ENCODE peak calls at places on chromosomes 6 and 20, in eight cellular contexts. One of them, this sample, is unnamed.
A peak's percentile ranks its signal among the peaks of the same experiment; 100 is the strongest.

GRCh38 chr6:52537001-52537753 is 39.7 kb downstream of the TRAM2 start:
- DNase-seq in HepG2: no peak
- DNase-seq in transverse colon: no peak
- DNase-seq in stomach: no peak
- DNase-seq in spleen: no peak
- DNase-seq in GM12878: peak; percentile 92
- DNase-seq in K562: no peak
- DNase-seq in suprapubic skin: no peak
- DNase-seq in this sample: no peak

GRCh38 chr6:4506221-4506620 is 270.0 kb upstream of the CDYL start:
- DNase-seq in K562: no peak
- DNase-seq in stomach: no peak
- DNase-seq in HepG2: no peak
- DNase-seq in GM12878: no peak
- DNase-seq in transverse colon: no peak
- DNase-seq in suprapubic skin: no peak
- DNase-seq in spleen: no peak
- DNase-seq in this sample: no peak

GRCh38 chr20:23596856-23597255 is 8.9 kb downstream of the CST9 start:
- DNase-seq in K562: no peak
- DNase-seq in GM12878: no peak
- DNase-seq in suprapubic skin: no peak
- DNase-seq in stomach: no peak
- DNase-seq in HepG2: no peak
- DNase-seq in spleen: no peak
- DNase-seq in transverse colon: no peak
- DNase-seq in this sample: no peak

GRCh38 chr6:170053966-170054661 is 236.8 kb downstream of the DLL1 start:
- DNase-seq in GM12878: no peak
- DNase-seq in spleen: peak; percentile 53
- DNase-seq in stomach: no peak
- DNase-seq in transverse colon: peak; percentile 4
- DNase-seq in HepG2: no peak
- DNase-seq in suprapubic skin: peak; percentile 44
- DNase-seq in K562: no peak
- DNase-seq in this sample: no peak

GRCh38 chr20:25437153-25437581 is 29.7 kb downstream of the GINS1 start:
- DNase-seq in suprapubic skin: no peak
- DNase-seq in transverse colon: no peak
- DNase-seq in stomach: no peak
- DNase-seq in HepG2: no peak
- DNase-seq in K562: no peak
- DNase-seq in spleen: no peak
- DNase-seq in GM12878: no peak
- DNase-seq in this sample: no peak

GRCh38 chr20:39885975-39886649 is 802.9 kb downstream of the MAFB start:
- DNase-seq in transverse colon: peak; percentile 47
- DNase-seq in suprapubic skin: peak; percentile 80
- DNase-seq in spleen: no peak
- DNase-seq in GM12878: no peak
- DNase-seq in K562: no peak
- DNase-seq in stomach: peak; percentile 38
- DNase-seq in HepG2: peak; percentile 21
- DNase-seq in this sample: no peak

GRCh38 chr20:46784450-46785127 is 75.1 kb downstream of the SLC2A10 start:
- DNase-seq in suprapubic skin: no peak
- DNase-seq in K562: no peak
- DNase-seq in stomach: no peak
- DNase-seq in transverse colon: no peak
- DNase-seq in GM12878: no peak
- DNase-seq in spleen: no peak
- DNase-seq in HepG2: peak; percentile 29
- DNase-seq in this sample: no peak

GRCh38 chr6:166561766-166562165 is 24.7 kb downstream of the RAMACL start:
- DNase-seq in spleen: no peak
- DNase-seq in transverse colon: no peak
- DNase-seq in stomach: no peak
- DNase-seq in suprapubic skin: no peak
- DNase-seq in K562: no peak
- DNase-seq in GM12878: no peak
- DNase-seq in HepG2: peak; percentile 14
- DNase-seq in this sample: no peak

GRCh38 chr6:34447381-34447780 is 18.5 kb upstream of the PACSIN1 start:
- DNase-seq in transverse colon: no peak
- DNase-seq in K562: no peak
- DNase-seq in HepG2: no peak
- DNase-seq in stomach: no peak
- DNase-seq in suprapubic skin: no peak
- DNase-seq in spleen: no peak
- DNase-seq in GM12878: no peak
- DNase-seq in this sample: no peak

GRCh38 chr6:1608222-1608975 is 1.3 kb upstream of the FOXC1 start:
- DNase-seq in suprapubic skin: no peak
- DNase-seq in GM12878: no peak
- DNase-seq in HepG2: no peak
- DNase-seq in K562: no peak
- DNase-seq in transverse colon: no peak
- DNase-seq in spleen: no peak
- DNase-seq in stomach: no peak
- DNase-seq in this sample: no peak

GRCh38 chr6:1610497-1611321 is 994 bp downstream of the FOXC1 start:
- DNase-seq in HepG2: peak; percentile 27
- DNase-seq in GM12878: no peak
- DNase-seq in spleen: no peak
- DNase-seq in stomach: no peak
- DNase-seq in K562: no peak
- DNase-seq in suprapubic skin: peak; percentile 66
- DNase-seq in transverse colon: no peak
- DNase-seq in this sample: no peak

GRCh38 chr6:1608976-1609661 is 596 bp upstream of the FOXC1 start:
- DNase-seq in GM12878: no peak
- DNase-seq in stomach: no peak
- DNase-seq in K562: no peak
- DNase-seq in HepG2: no peak
- DNase-seq in suprapubic skin: peak; percentile 70
- DNase-seq in transverse colon: no peak
- DNase-seq in spleen: peak; percentile 79
- DNase-seq in this sample: no peak

GRCh38 chr6:1611322-1611571 is 1.5 kb downstream of the FOXC1 start:
- DNase-seq in spleen: no peak
- DNase-seq in GM12878: no peak
- DNase-seq in HepG2: no peak
- DNase-seq in suprapubic skin: no peak
- DNase-seq in stomach: no peak
- DNase-seq in K562: no peak
- DNase-seq in transverse colon: no peak
- DNase-seq in this sample: no peak

GRCh38 chr6:1609662-1610496 is at the start of gene FOXC1:
- DNase-seq in HepG2: peak; percentile 71
- DNase-seq in GM12878: no peak
- DNase-seq in transverse colon: peak; percentile 79
- DNase-seq in K562: no peak
- DNase-seq in suprapubic skin: peak; percentile 89
- DNase-seq in spleen: peak; percentile 91
- DNase-seq in stomach: peak; percentile 85
- DNase-seq in this sample: peak; percentile 84
- TF ChIP-seq POLR2A in HepG2: no peak
- TF ChIP-seq POLR2A in GM12878: peak; percentile 28
- TF ChIP-seq POLR2A in transverse colon: no peak
- TF ChIP-seq POLR2A in K562: no peak
- TF ChIP-seq POLR2A in suprapubic skin: peak; percentile 36
- TF ChIP-seq POLR2A in spleen: no peak
- TF ChIP-seq POLR2A in stomach: no peak
- TF ChIP-seq POLR2A in this sample: no peak

GRCh38 chr6:155142163-155142901 is 121.5 kb upstream of the CLDN20 start:
- DNase-seq in transverse colon: no peak
- DNase-seq in GM12878: no peak
- DNase-seq in stomach: no peak
- DNase-seq in spleen: no peak
- DNase-seq in K562: no peak
- DNase-seq in suprapubic skin: no peak
- DNase-seq in HepG2: no peak
- DNase-seq in this sample: no peak
- TF ChIP-seq POLR2AphosphoS5 in transverse colon: no peak
- TF ChIP-seq POLR2AphosphoS5 in GM12878: no peak
- TF ChIP-seq POLR2AphosphoS5 in stomach: no peak
- TF ChIP-seq POLR2AphosphoS5 in spleen: no peak
- TF ChIP-seq POLR2AphosphoS5 in K562: no peak
- TF ChIP-seq POLR2AphosphoS5 in suprapubic skin: no peak
- TF ChIP-seq POLR2AphosphoS5 in HepG2: no peak
- TF ChIP-seq POLR2AphosphoS5 in this sample: no peak

GRCh38 chr6:108578595-108579038 is 17.9 kb downstream of the FOXO3 start:
- DNase-seq in K562: peak; percentile 84
- DNase-seq in HepG2: no peak
- DNase-seq in transverse colon: no peak
- DNase-seq in suprapubic skin: no peak
- DNase-seq in stomach: no peak
- DNase-seq in spleen: no peak
- DNase-seq in GM12878: no peak
- DNase-seq in this sample: no peak

GRCh38 chr6:108581932-108582500 is 21.3 kb downstream of the FOXO3 start:
- DNase-seq in stomach: no peak
- DNase-seq in K562: no peak
- DNase-seq in suprapubic skin: no peak
- DNase-seq in GM12878: no peak
- DNase-seq in transverse colon: no peak
- DNase-seq in HepG2: no peak
- DNase-seq in spleen: no peak
- DNase-seq in this sample: no peak

GRCh38 chr6:108582618-108583017 is 21.9 kb downstream of the FOXO3 start:
- DNase-seq in spleen: no peak
- DNase-seq in stomach: no peak
- DNase-seq in GM12878: no peak
- DNase-seq in HepG2: no peak
- DNase-seq in K562: no peak
- DNase-seq in suprapubic skin: no peak
- DNase-seq in transverse colon: no peak
- DNase-seq in this sample: no peak

GRCh38 chr6:108580645-108581044 is 19.9 kb downstream of the FOXO3 start:
- DNase-seq in transverse colon: no peak
- DNase-seq in GM12878: no peak
- DNase-seq in spleen: no peak
- DNase-seq in HepG2: no peak
- DNase-seq in K562: no peak
- DNase-seq in stomach: no peak
- DNase-seq in suprapubic skin: no peak
- DNase-seq in this sample: no peak

GRCh38 chr6:108581237-108581931 is 20.7 kb downstream of the FOXO3 start:
- DNase-seq in spleen: no peak
- DNase-seq in transverse colon: no peak
- DNase-seq in stomach: no peak
- DNase-seq in K562: no peak
- DNase-seq in suprapubic skin: peak; percentile 85
- DNase-seq in HepG2: no peak
- DNase-seq in GM12878: no peak
- DNase-seq in this sample: no peak
- TF ChIP-seq POLR2A in spleen: no peak
- TF ChIP-seq POLR2A in transverse colon: no peak
- TF ChIP-seq POLR2A in stomach: no peak
- TF ChIP-seq POLR2A in K562: no peak
- TF ChIP-seq POLR2A in suprapubic skin: no peak
- TF ChIP-seq POLR2A in HepG2: no peak
- TF ChIP-seq POLR2A in GM12878: no peak
- TF ChIP-seq POLR2A in this sample: no peak

GRCh38 chr6:33160728-33161323 is 31.4 kb downstream of the COL11A2 start:
- DNase-seq in suprapubic skin: no peak
- DNase-seq in spleen: no peak
- DNase-seq in HepG2: no peak
- DNase-seq in stomach: peak; percentile 62
- DNase-seq in GM12878: no peak
- DNase-seq in transverse colon: peak; percentile 78
- DNase-seq in K562: no peak
- DNase-seq in this sample: peak; percentile 19

GRCh38 chr6:33163540-33163939 is 28.7 kb downstream of the COL11A2 start:
- DNase-seq in HepG2: no peak
- DNase-seq in stomach: no peak
- DNase-seq in suprapubic skin: no peak
- DNase-seq in transverse colon: no peak
- DNase-seq in K562: no peak
- DNase-seq in spleen: no peak
- DNase-seq in GM12878: no peak
- DNase-seq in this sample: no peak

GRCh38 chr6:33160096-33160495 is 32.2 kb downstream of the COL11A2 start:
- DNase-seq in stomach: no peak
- DNase-seq in suprapubic skin: no peak
- DNase-seq in spleen: no peak
- DNase-seq in transverse colon: no peak
- DNase-seq in K562: no peak
- DNase-seq in GM12878: no peak
- DNase-seq in HepG2: no peak
- DNase-seq in this sample: no peak

GRCh38 chr6:33162471-33162870 is 29.8 kb downstream of the COL11A2 start:
- DNase-seq in spleen: no peak
- DNase-seq in transverse colon: no peak
- DNase-seq in HepG2: no peak
- DNase-seq in GM12878: no peak
- DNase-seq in stomach: no peak
- DNase-seq in K562: no peak
- DNase-seq in suprapubic skin: no peak
- DNase-seq in this sample: no peak

DNA sequence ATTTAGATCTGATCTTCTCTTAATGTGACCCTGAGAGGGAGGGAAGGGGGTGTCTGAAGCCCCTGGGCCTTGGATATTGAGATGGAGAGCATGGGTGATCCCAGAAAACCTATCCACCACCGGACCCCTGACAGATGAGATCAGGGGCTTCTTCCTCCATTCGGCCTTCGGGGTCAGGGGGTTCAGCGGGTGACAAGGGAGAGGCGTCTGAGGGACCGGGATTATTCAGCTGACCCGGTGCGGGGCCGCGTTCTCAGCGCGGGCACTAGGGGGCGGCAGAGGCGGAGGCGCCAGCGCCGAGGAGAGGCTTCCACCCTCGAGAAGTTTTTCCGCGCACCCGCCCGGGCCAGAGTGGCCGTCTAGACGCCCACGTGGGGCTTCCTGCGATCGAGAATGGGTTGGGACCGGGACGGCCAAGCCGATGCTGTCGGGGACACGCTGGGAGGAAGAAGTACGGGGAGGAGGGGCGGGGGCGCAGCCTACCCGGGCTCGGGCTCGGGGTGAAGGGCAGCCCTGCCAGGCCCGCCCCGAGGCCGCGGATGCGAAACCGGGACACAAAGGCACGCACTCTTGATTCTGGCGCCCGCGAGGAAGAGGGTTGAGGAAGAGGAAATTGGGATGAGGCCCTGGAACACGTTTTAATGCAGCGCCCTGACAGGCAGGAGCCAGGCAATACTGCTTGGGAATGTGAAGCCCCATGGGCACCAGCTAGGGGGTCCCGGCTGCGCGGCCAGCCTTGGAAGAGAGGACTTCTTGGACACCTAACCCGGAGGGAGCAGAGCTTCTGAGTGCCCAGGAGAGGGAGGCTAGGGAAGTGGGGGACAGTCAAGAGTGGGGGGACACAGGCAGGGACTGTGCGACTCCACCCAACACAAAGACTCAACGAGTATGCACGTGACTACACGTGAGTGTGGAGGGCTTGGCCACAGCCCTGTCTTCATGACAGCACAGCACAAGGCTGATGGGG is 30.6 kb downstream of the COL11A2 start:
- DNase-seq in transverse colon: peak; percentile 85
- DNase-seq in spleen: peak; percentile 96
- DNase-seq in HepG2: peak; percentile 23
- DNase-seq in K562: peak; percentile 92
- DNase-seq in stomach: peak; percentile 81
- DNase-seq in suprapubic skin: peak; percentile 87
- DNase-seq in GM12878: no peak
- DNase-seq in this sample: peak; percentile 95
- TF ChIP-seq POLR2AphosphoS5 in transverse colon: no peak
- TF ChIP-seq POLR2AphosphoS5 in spleen: peak; percentile 79
- TF ChIP-seq POLR2AphosphoS5 in HepG2: no peak
- TF ChIP-seq POLR2AphosphoS5 in K562: no peak
- TF ChIP-seq POLR2AphosphoS5 in stomach: peak; percentile 36
- TF ChIP-seq POLR2AphosphoS5 in suprapubic skin: peak; percentile 43
- TF ChIP-seq POLR2AphosphoS5 in GM12878: no peak
- TF ChIP-seq POLR2AphosphoS5 in this sample: no peak

This sample was measured in GM12892.